ENCODE peak calls at places on chromosome 6, in seven cellular contexts. E is thoracic aorta; S is A549; P is GM23338; Q is CD4-positive, alpha-beta T cell; O is left lung; N is substantia nigra. A is an unnamed sample.

GRCh38 chr6:132797975-132798819 is at the start of gene SLC18B1:
- DNase-seq in E (no peak), S (no peak), P (peak), Q (peak), O (peak), N (peak), A (peak)

GRCh38 chr6:14066782-14067406 is 50.7 kb upstream of the CD83 start:
- DNase-seq in E (no peak), S (peak), P (peak), Q (no peak), O (no peak), N (no peak), A (peak)

GRCh38 chr6:81553246-81553645 is 199.2 kb downstream of the TENT5A start:
- DNase-seq in E (no peak), S (no peak), P (no peak), Q (no peak), O (no peak), N (no peak), A (no peak)

GRCh38 chr6:109342564-109342963 is 39.7 kb downstream of the CD164 start:
- DNase-seq in E (no peak), S (no peak), P (no peak), Q (no peak), O (no peak), N (no peak), A (no peak)

GRCh38 chr6:130575971-130576370 is 210.2 kb downstream of the TMEM200A start:
- DNase-seq in E (no peak), S (no peak), P (no peak), Q (peak), O (no peak), N (no peak), A (no peak)

GRCh38 chr6:84615987-84616386 is 148.4 kb downstream of the TBX18 start:
- DNase-seq in E (no peak), S (no peak), P (no peak), Q (no peak), O (no peak), N (no peak), A (no peak)

GRCh38 chr6:28474441-28475219 is 31.3 kb upstream of the ZSCAN23 start:
- DNase-seq in E (no peak), S (peak), P (peak), Q (no peak), O (no peak), N (no peak), A (no peak)

GRCh38 chr6:126945150-126945549 is 173.3 kb upstream of the RSPO3 start:
- DNase-seq in E (no peak), S (no peak), P (no peak), Q (no peak), O (no peak), N (no peak), A (no peak)

GRCh38 chr6:129853996-129854711 is 7.0 kb downstream of the TMEM244 start:
- DNase-seq in E (no peak), S (no peak), P (no peak), Q (no peak), O (no peak), N (no peak), A (no peak)

GRCh38 chr6:87699576-87699975 is 2.5 kb downstream of the AKIRIN2 start:
- DNase-seq in E (no peak), S (no peak), P (no peak), Q (no peak), O (no peak), N (no peak), A (no peak)

GRCh38 chr6:87700729-87701675 is 1.0 kb downstream of the AKIRIN2 start:
- DNase-seq in E (no peak), S (peak), P (peak), Q (peak), O (peak), N (no peak), A (no peak)

GRCh38 chr6:87700351-87700728 is 1.7 kb downstream of the AKIRIN2 start:
- DNase-seq in E (no peak), S (no peak), P (no peak), Q (no peak), O (no peak), N (no peak), A (no peak)

GRCh38 chr6:87698618-87699017 is 3.4 kb downstream of the AKIRIN2 start:
- DNase-seq in E (no peak), S (no peak), P (peak), Q (no peak), O (no peak), N (no peak), A (no peak)

GRCh38 chr6:87697581-87698552 is 4.2 kb downstream of the AKIRIN2 start:
- DNase-seq in E (no peak), S (no peak), P (no peak), Q (no peak), O (no peak), N (no peak), A (no peak)
- H3K27ac ChIP-seq in E (no peak), S (no peak), P (no peak), Q (no peak), O (peak), N (peak), A (no peak)

GRCh38 chr6:10595731-10596664 is 74.8 kb downstream of the GCNT2 start:
- DNase-seq in E (no peak), S (no peak), P (peak), Q (no peak), O (no peak), N (no peak), A (no peak)
- H3K27ac ChIP-seq in E (no peak), S (no peak), P (peak), Q (no peak), O (peak), N (no peak), A (no peak)

DNA sequence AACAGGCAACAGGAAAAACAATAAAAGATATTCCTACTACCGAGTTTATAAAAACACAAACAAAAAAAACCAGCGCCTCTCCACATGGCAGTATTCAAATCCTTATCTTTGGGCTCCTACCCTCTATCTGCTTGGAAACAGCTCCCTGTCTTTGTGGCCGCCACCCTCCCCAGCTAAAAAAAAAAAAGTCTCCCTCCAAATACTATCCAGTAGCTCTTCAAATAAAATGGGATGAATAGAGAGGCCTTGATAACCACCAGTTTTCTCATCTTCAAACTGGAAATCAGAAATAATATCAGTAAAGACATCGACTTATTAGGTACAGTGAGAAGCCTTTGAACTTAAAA is 96.2 kb downstream of the PSMG4 start:
- DNase-seq in E (no peak), S (no peak), P (no peak), Q (no peak), O (no peak), N (no peak), A (no peak)
- H3K27ac ChIP-seq in E (peak), S (peak), P (peak), Q (no peak), O (peak), N (peak), A (peak)

GRCh38 chr6:29887819-29888581 is 54.3 kb upstream of the HLA-A start:
- DNase-seq in E (no peak), S (no peak), P (peak), Q (peak), O (peak), N (peak), A (peak)
- H3K27ac ChIP-seq in E (peak), S (no peak), P (no peak), Q (peak), O (peak), N (peak), A (peak)

GRCh38 chr6:21665436-21666199 is 72.1 kb downstream of the SOX4 start:
- DNase-seq in E (no peak), S (no peak), P (peak), Q (no peak), O (peak), N (no peak), A (no peak)
- H3K27ac ChIP-seq in E (no peak), S (no peak), P (peak), Q (no peak), O (peak), N (no peak), A (no peak)

GRCh38 chr6:160454303-160454702 is 106.1 kb downstream of the SLC22A3 start:
- DNase-seq in E (no peak), S (no peak), P (no peak), Q (no peak), O (no peak), N (no peak), A (no peak)

GRCh38 chr6:160457843-160458242 is 109.7 kb downstream of the SLC22A3 start:
- DNase-seq in E (no peak), S (no peak), P (no peak), Q (no peak), O (no peak), N (no peak), A (no peak)

GRCh38 chr6:160455484-160456213 is 107.5 kb downstream of the SLC22A3 start:
- DNase-seq in E (no peak), S (peak), P (peak), Q (peak), O (peak), N (peak), A (peak)

GRCh38 chr6:160450849-160451248 is 102.7 kb downstream of the SLC22A3 start:
- DNase-seq in E (no peak), S (no peak), P (no peak), Q (no peak), O (no peak), N (no peak), A (no peak)

DNA sequence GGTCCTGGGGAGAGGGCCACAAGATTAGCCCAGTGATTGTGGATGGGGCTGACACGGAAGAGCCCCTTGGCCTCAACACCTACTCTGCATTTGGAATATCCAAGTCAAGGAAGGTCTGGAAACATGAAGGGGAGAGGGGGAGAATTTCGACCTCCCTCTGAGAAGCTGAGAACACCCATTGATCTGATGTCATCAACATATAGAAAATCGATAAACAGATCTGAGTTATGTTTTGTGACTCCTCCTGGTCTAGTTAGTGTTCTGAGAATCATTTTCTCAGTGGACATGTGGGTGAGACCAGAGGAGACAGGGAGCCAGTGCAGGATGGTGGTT is 108.0 kb downstream of the SLC22A3 start:
- DNase-seq in E (no peak), S (no peak), P (no peak), Q (no peak), O (no peak), N (no peak), A (no peak)
- H3K27ac ChIP-seq in E (no peak), S (no peak), P (no peak), Q (no peak), O (no peak), N (no peak), A (no peak)

DNA sequence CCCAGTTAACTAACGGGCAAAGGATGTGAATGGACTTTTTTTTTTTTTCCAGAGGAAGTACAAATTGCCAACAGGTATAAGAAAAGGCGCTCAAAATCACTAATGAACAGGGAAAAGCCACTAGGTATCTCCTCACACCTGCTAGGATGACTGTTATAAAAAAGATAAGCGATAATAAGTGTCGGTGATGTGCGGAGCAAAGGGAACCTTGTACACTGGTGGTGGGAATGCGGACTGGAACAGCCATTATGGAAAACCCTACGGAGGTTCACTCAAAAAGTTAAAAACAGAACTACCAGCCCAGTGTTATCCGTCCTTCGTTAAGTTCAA is 787 bp upstream of the RAB32 start:
- DNase-seq in E (no peak), S (no peak), P (no peak), Q (no peak), O (no peak), N (no peak), A (no peak)
- H3K27ac ChIP-seq in E (peak), S (peak), P (peak), Q (no peak), O (peak), N (peak), A (peak)

DNA sequence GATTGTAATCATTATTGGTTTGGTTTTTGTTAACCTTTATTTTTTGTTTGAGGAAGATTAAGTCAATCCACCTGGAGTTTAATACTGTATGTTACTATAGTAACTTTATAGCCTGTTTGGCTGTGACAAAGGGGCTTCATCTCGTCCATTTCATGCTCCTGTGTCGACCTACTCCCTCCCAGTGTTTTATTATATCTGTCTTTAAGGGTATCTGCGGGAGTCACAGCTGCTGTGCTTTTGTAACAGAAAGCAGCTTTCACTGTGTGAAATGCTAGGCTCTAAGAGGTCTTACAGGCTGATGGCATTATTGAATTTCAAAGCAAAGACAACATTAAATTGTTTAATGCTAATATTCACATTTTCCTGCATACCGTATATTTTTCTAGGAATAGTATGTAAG is 698.0 kb upstream of the POU3F2 start:
- DNase-seq in E (no peak), S (no peak), P (no peak), Q (no peak), O (no peak), N (no peak), A (no peak)
- H3K27ac ChIP-seq in E (no peak), S (no peak), P (no peak), Q (no peak), O (no peak), N (no peak), A (no peak)

GRCh38 chr6:45421700-45422540 is 44.2 kb upstream of the SUPT3H start:
- DNase-seq in E (peak), S (peak), P (peak), Q (peak), O (peak), N (peak), A (peak)

GRCh38 chr6:45420083-45420908 is 42.6 kb upstream of the SUPT3H start:
- DNase-seq in E (no peak), S (no peak), P (peak), Q (peak), O (peak), N (no peak), A (no peak)

GRCh38 chr6:45419574-45420082 is 41.9 kb upstream of the SUPT3H start:
- DNase-seq in E (no peak), S (peak), P (peak), Q (peak), O (peak), N (peak), A (peak)

GRCh38 chr6:45422541-45423110 is 44.9 kb upstream of the SUPT3H start:
- DNase-seq in E (no peak), S (no peak), P (peak), Q (peak), O (peak), N (no peak), A (no peak)

GRCh38 chr6:45420909-45421699 is 43.4 kb upstream of the SUPT3H start:
- DNase-seq in E (no peak), S (peak), P (peak), Q (no peak), O (no peak), N (no peak), A (no peak)
- H3K27ac ChIP-seq in E (no peak), S (peak), P (no peak), Q (peak), O (peak), N (peak), A (peak)

GRCh38 chr6:19803331-19804330 is 33.5 kb upstream of the ID4 start:
- DNase-seq in E (no peak), S (no peak), P (no peak), Q (no peak), O (no peak), N (no peak), A (no peak)

GRCh38 chr6:19806971-19807396 is 30.2 kb upstream of the ID4 start:
- DNase-seq in E (no peak), S (no peak), P (no peak), Q (no peak), O (no peak), N (no peak), A (no peak)

GRCh38 chr6:19804362-19805145 is 32.6 kb upstream of the ID4 start:
- DNase-seq in E (peak), S (peak), P (peak), Q (no peak), O (peak), N (peak), A (peak)

GRCh38 chr6:19802656-19803055 is 34.5 kb upstream of the ID4 start:
- DNase-seq in E (no peak), S (no peak), P (no peak), Q (no peak), O (no peak), N (no peak), A (no peak)

DNA sequence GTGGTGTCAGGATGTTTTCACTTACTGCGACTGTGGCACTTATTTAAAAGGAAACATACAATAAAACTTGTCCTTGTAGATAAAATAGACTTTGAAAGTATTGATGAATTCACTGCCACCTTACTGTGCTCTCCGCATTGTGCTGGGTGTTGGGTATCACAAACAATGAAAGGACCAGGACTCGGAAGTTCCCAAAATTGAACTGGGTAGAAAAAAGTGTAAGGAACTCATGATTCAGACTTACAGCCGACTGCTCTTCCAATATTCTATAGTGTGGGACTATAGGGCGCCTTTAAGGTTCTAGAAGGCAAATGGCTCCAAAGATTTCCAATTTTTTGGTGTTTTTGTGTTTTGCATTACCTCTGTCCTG is 32.0 kb upstream of the ID4 start:
- DNase-seq in E (no peak), S (no peak), P (peak), Q (no peak), O (no peak), N (no peak), A (no peak)
- H3K27ac ChIP-seq in E (peak), S (peak), P (no peak), Q (no peak), O (peak), N (peak), A (peak)